ENCODE peak calls at places on chromosomes 2 and 18, in ten cellular contexts. M, S, K, L, R, C, U, X, A and Q are unnamed samples.

GRCh38 chr2:172806426-172807008 is 70.9 kb downstream of the RAPGEF4 start:
- DNase-seq in M (no peak), S (no peak), K (no peak), L (peak; percentile 76), R (peak; percentile 54), C (no peak), U (peak; percentile 28), X (no peak), A (no peak), Q (no peak)

GRCh38 chr2:182463760-182464159 is 36.9 kb upstream of the PDE1A start:
- DNase-seq in M (no peak), S (no peak), K (no peak), L (no peak), R (no peak), C (no peak), U (no peak), X (no peak), A (no peak), Q (no peak)

GRCh38 chr2:12428786-12429185 is 287.9 kb upstream of the TRIB2 start:
- DNase-seq in M (no peak), S (no peak), K (no peak), L (peak; percentile 88), R (no peak), C (no peak), U (no peak), X (no peak), A (no peak), Q (no peak)

GRCh38 chr2:37894047-37894446 is 31.0 kb upstream of the RMDN2 start:
- DNase-seq in M (no peak), S (no peak), K (no peak), L (no peak), R (no peak), C (no peak), U (no peak), X (no peak), A (no peak), Q (no peak)

GRCh38 chr2:179020156-179020750 is 29.7 kb downstream of the CCDC141 start:
- DNase-seq in M (no peak), S (no peak), K (peak; percentile 49), L (no peak), R (peak; percentile 46), C (no peak), U (peak; percentile 4), X (no peak), A (peak; percentile 90), Q (no peak)

GRCh38 chr2:199703199-199703598 is 147.8 kb downstream of the FTCDNL1 start:
- DNase-seq in M (no peak), S (no peak), K (no peak), L (no peak), R (no peak), C (no peak), U (no peak), X (no peak), A (no peak), Q (no peak)

GRCh38 chr2:73232471-73233153 is 427 bp downstream of the PRADC1 start:
- DNase-seq in M (no peak), S (peak; percentile 72), K (no peak), L (no peak), R (no peak), C (no peak), U (no peak), X (no peak), A (peak; percentile 54), Q (no peak)

GRCh38 chr2:168480356-168480755 is 24.3 kb downstream of the CERS6 start:
- DNase-seq in M (no peak), S (no peak), K (no peak), L (peak; percentile 38), R (no peak), C (no peak), U (no peak), X (no peak), A (no peak), Q (no peak)

GRCh38 chr2:214946949-214947348 is 137.5 kb upstream of the BARD1 start:
- DNase-seq in M (no peak), S (no peak), K (no peak), L (no peak), R (no peak), C (no peak), U (no peak), X (no peak), A (no peak), Q (no peak)

GRCh38 chr2:189526936-189527654 is 53.5 kb downstream of the SLC40A1 start:
- DNase-seq in M (no peak), S (no peak), K (no peak), L (no peak), R (no peak), C (no peak), U (no peak), X (no peak), A (no peak), Q (no peak)

DNA sequence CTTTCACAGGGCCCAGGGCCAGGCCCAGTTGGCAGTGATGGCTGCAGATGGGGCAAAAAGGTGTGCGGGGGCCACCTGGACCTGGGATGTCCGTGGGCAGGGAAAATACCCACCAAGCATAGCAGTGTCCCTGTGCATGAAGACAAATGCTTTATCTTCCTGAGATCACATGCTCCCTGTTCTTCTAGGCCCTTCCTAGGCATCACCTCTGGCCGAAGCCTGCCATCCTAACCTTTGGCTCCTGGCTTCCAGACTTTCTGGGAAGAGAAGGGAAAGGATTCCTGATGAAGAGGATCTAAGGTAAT is 105.0 kb upstream of the SMAD2 start:
- DNase-seq in M (no peak), S (peak; percentile 13), K (no peak), L (no peak), R (no peak), C (peak; percentile 53), U (no peak), X (no peak), A (peak; percentile 21), Q (no peak)
- H3K27ac ChIP-seq in M (no peak overlapping the region), S (no peak overlapping the region), K (no peak overlapping the region), L (no peak overlapping the region), R (no peak overlapping the region), C (no peak overlapping the region), U (no peak overlapping the region), X (no peak overlapping the region), A (no peak overlapping the region), Q (no peak overlapping the region)

GRCh38 chr2:71215447-71215846 is 11.5 kb downstream of the PAIP2B start:
- DNase-seq in M (no peak), S (no peak), K (no peak), L (no peak), R (no peak), C (no peak), U (no peak), X (no peak), A (no peak), Q (no peak)
- H3K27ac ChIP-seq in M (no peak overlapping the region), S (no peak overlapping the region), K (no peak overlapping the region), L (no peak overlapping the region), R (no peak overlapping the region), C (no peak overlapping the region), U (no peak overlapping the region), X (no peak overlapping the region), A (no peak overlapping the region), Q (no peak overlapping the region)

GRCh38 chr18:48006415-48007175 is 76.1 kb upstream of the SMAD2 start:
- DNase-seq in M (no peak), S (no peak), K (no peak), L (no peak), R (no peak), C (no peak), U (no peak), X (no peak), A (no peak), Q (no peak)

GRCh38 chr18:48002933-48003365 is 72.5 kb upstream of the SMAD2 start:
- DNase-seq in M (no peak), S (no peak), K (no peak), L (peak; percentile 33), R (no peak), C (peak; percentile 93), U (peak; percentile 72), X (peak; percentile 43), A (no peak), Q (no peak)

GRCh38 chr18:48000701-48001100 is 70.2 kb upstream of the SMAD2 start:
- DNase-seq in M (no peak), S (no peak), K (no peak), L (no peak), R (no peak), C (no peak), U (no peak), X (no peak), A (no peak), Q (no peak)

GRCh38 chr18:48004577-48004976 is 74.1 kb upstream of the SMAD2 start:
- DNase-seq in M (no peak), S (no peak), K (no peak), L (no peak), R (no peak), C (no peak), U (no peak), X (no peak), A (no peak), Q (no peak)

GRCh38 chr18:48003426-48004349 is 73.2 kb upstream of the SMAD2 start:
- DNase-seq in M (no peak), S (no peak), K (no peak), L (peak; percentile 30), R (no peak), C (no peak), U (no peak), X (no peak), A (no peak), Q (no peak)
- H3K27ac ChIP-seq in M (no peak overlapping the region), S (no peak overlapping the region), K (no peak overlapping the region), L (no peak overlapping the region), R (no peak overlapping the region), C (peak overlapping the region; percentile 78), U (peak overlapping the region; percentile 63), X (peak overlapping the region; percentile 42), A (no peak overlapping the region), Q (no peak overlapping the region)

GRCh38 chr2:223944166-223944703 is 900 bp downstream of the WDFY1 start:
- DNase-seq in M (no peak), S (peak; percentile 69), K (peak; percentile 38), L (peak; percentile 27), R (peak; percentile 71), C (peak; percentile 80), U (no peak), X (no peak), A (peak; percentile 86), Q (peak; percentile 18)

GRCh38 chr2:223941579-223942277 is 3.4 kb downstream of the WDFY1 start:
- DNase-seq in M (no peak), S (no peak), K (peak; percentile 63), L (peak; percentile 92), R (no peak), C (no peak), U (no peak), X (no peak), A (no peak), Q (no peak)

GRCh38 chr2:223943561-223944008 is 1.6 kb downstream of the WDFY1 start:
- DNase-seq in M (no peak), S (no peak), K (no peak), L (peak; percentile 38), R (no peak), C (no peak), U (no peak), X (no peak), A (no peak), Q (no peak)

GRCh38 chr2:223944704-223945531 is at the start of gene WDFY1:
- DNase-seq in M (peak; percentile 87), S (peak; percentile 93), K (peak; percentile 75), L (peak; percentile 89), R (peak; percentile 95), C (peak; percentile 96), U (peak; percentile 20), X (no peak), A (peak; percentile 94), Q (peak; percentile 67)

DNA sequence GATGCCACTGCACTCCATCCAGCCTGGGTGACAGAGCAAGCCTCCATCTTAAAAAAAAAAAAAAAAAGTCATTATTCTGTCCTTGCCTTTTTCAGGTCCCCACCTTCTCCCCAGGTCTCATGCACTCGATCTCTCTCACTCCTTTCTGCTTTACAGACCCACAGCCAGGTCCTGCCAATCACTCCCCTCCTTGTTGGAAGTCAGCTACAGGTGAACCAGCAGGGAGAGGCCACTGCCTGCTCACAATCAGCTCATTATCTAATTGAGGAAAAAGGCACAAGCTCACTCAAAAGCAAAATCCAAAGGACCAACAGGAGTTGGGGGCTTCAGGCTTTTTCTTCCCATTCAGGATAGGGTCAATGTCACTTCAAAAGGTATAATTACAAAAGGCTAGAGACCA is 2.0 kb downstream of the WDFY1 start:
- DNase-seq in M (no peak), S (no peak), K (no peak), L (no peak), R (no peak), C (no peak), U (no peak), X (no peak), A (no peak), Q (no peak)
- H3K27ac ChIP-seq in M (no peak overlapping the region), S (peak overlapping the region; percentile 8), K (no peak overlapping the region), L (peak overlapping the region; percentile 56), R (no peak overlapping the region), C (no peak overlapping the region), U (peak overlapping the region; percentile 83), X (peak overlapping the region; percentile 81), A (no peak overlapping the region), Q (no peak overlapping the region)